ENCODE peak calls at places on chromosomes 7 and 10, in five cellular contexts. T is adrenal gland, D is IMR-90, U is heart left ventricle, Q is esophagus muscularis mucosa. L is an unnamed sample.
A peak's percentile ranks its signal among the peaks of the same experiment; 100 is the strongest.

GRCh38 chr7:32264667-32265284 is 194.6 kb upstream of the PDE1C start:
- DNase-seq in T (no peak), D (no peak), U (no peak), Q (no peak), L (no peak)

GRCh38 chr7:99210265-99210970 is 2.5 kb upstream of the KPNA7 start:
- DNase-seq in T (no peak), D (no peak), U (no peak), Q (no peak), L (no peak)

GRCh38 chr10:6409982-6410694 is 169.9 kb downstream of the PRKCQ start:
- DNase-seq in T (peak; percentile 55), D (peak; percentile 76), U (no peak), Q (no peak), L (no peak)

GRCh38 chr7:39951156-39951942 is 1.3 kb downstream of the CDK13 start:
- DNase-seq in T (peak; percentile 74), D (peak; percentile 52), U (peak; percentile 77), Q (peak; percentile 92), L (peak; percentile 11)

GRCh38 chr7:43764039-43764789 is 5.7 kb downstream of the BLVRA start:
- DNase-seq in T (peak; percentile 50), D (no peak), U (no peak), Q (peak; percentile 91), L (peak; percentile 41)

GRCh38 chr7:4945949-4946348 is 13.0 kb downstream of the MMD2 start:
- DNase-seq in T (no peak), D (no peak), U (peak; percentile 11), Q (no peak), L (no peak)

GRCh38 chr10:60140681-60141632 is 234.6 kb upstream of the CCDC6 start:
- DNase-seq in T (peak; percentile 30), D (peak; percentile 13), U (no peak), Q (no peak), L (no peak)

GRCh38 chr7:45021604-45022296 is 21.7 kb downstream of the CCM2 start:
- DNase-seq in T (no peak), D (peak; percentile 72), U (no peak), Q (no peak), L (no peak)

GRCh38 chr10:92593553-92594046 is 670 bp downstream of the KIF11 start:
- DNase-seq in T (no peak), D (no peak), U (no peak), Q (no peak), L (no peak)

GRCh38 chr10:3122486-3123205 is 49.9 kb downstream of the PITRM1 start:
- DNase-seq in T (peak; percentile 62), D (no peak), U (no peak), Q (no peak), L (no peak)

GRCh38 chr7:134548877-134549276 is at the start of gene AKR1B15:
- DNase-seq in T (no peak), D (peak; percentile 55), U (no peak), Q (no peak), L (peak; percentile 47)

GRCh38 chr10:108684431-108684830 is 1238.9 kb downstream of the XPNPEP1 start:
- DNase-seq in T (no peak), D (no peak), U (no peak), Q (no peak), L (no peak)

GRCh38 chr10:42975558-42976352 is 101.1 kb upstream of the RET start:
- DNase-seq in T (no peak), D (no peak), U (peak; percentile 37), Q (no peak), L (peak; percentile 5)

GRCh38 chr7:147432068-147432467 is 1158.5 kb upstream of the C7orf33 start:
- DNase-seq in T (no peak), D (peak; percentile 48), U (no peak), Q (no peak), L (no peak)

GRCh38 chr7:261341-262250 is 28.4 kb upstream of the FOXL3 start:
- DNase-seq in T (no peak), D (no peak), U (peak; percentile 62), Q (no peak), L (no peak)

GRCh38 chr7:39465055-39465929 is 100.9 kb upstream of the YAE1 start:
- DNase-seq in T (peak; percentile 60), D (peak; percentile 63), U (no peak), Q (peak; percentile 47), L (peak; percentile 16)

GRCh38 chr7:79319369-79319768 is 134.1 kb downstream of the MAGI2 start:
- DNase-seq in T (no peak), D (peak; percentile 40), U (no peak), Q (no peak), L (no peak)

GRCh38 chr7:126723966-126724544 is 528.7 kb downstream of the GRM8 start:
- DNase-seq in T (no peak), D (no peak), U (no peak), Q (no peak), L (no peak)

GRCh38 chr10:7752251-7752650 is 35.5 kb downstream of the KIN start:
- DNase-seq in T (no peak), D (no peak), U (no peak), Q (no peak), L (no peak)

GRCh38 chr7:121442845-121443244 is 46.7 kb upstream of the FAM3C start:
- DNase-seq in T (no peak), D (no peak), U (no peak), Q (no peak), L (no peak)

GRCh38 chr7:115831371-115831770 is 199.2 kb downstream of the TFEC start:
- DNase-seq in T (no peak), D (no peak), U (no peak), Q (no peak), L (no peak)

GRCh38 chr10:97575101-97575668 is 2.6 kb downstream of the ANKRD2 start:
- DNase-seq in T (no peak), D (no peak), U (no peak), Q (no peak), L (no peak)

GRCh38 chr7:55224810-55225209 is 140.3 kb upstream of the LANCL2 start:
- DNase-seq in T (no peak), D (no peak), U (no peak), Q (no peak), L (no peak)

GRCh38 chr7:121428857-121429489 is 32.9 kb upstream of the FAM3C start:
- DNase-seq in T (no peak), D (peak; percentile 10), U (no peak), Q (no peak), L (no peak)

GRCh38 chr10:43235070-43235900 is 31.6 kb downstream of the RASGEF1A start:
- DNase-seq in T (peak; percentile 2), D (no peak), U (peak; percentile 33), Q (no peak), L (no peak)

GRCh38 chr7:33979807-33980355 is 74.5 kb downstream of the BMPER start:
- DNase-seq in T (no peak), D (peak; percentile 99), U (no peak), Q (no peak), L (no peak)

DNA sequence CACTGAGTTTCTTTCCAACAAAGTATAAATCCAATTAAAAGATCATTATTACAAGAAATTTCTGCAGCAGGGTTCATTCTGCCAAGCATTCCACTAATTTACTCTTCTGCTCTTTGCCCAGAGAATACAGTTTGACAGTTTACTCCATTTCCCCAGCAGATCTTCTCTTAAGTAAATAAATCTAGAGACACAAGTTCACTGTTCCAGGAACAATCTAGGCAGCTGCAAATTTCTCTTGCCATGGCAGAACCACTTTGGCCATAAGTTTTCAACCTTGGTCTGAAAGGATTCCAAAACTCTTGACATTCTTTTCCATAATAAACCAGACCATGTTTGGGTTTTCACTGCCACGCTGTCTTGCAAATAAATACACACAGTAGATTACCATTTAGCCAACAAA is 11.5 kb downstream of the RGS10 start:
- DNase-seq in T (no peak), D (peak; percentile 67), U (no peak), Q (no peak), L (no peak)
- H3K4me1 ChIP-seq in T (no peaks in the 10 kb centered on the region), D (peaks cover 31% of the 10 kb centered on the region), U (no peaks in the 10 kb centered on the region), Q (no peaks in the 10 kb centered on the region), L (peaks cover 6% of the 10 kb centered on the region)

GRCh38 chr7:87216701-87217508 is 2.6 kb downstream of the TMEM243 start:
- DNase-seq in T (no peak), D (no peak), U (no peak), Q (no peak), L (no peak)
- TF ChIP-seq POLR2A in T (no peak), D (no peak), U (no peak), Q (no peak), L (no peak)

GRCh38 chr10:74176380-74177139 is 25.5 kb downstream of the ADK start:
- DNase-seq in T (peak; percentile 99), D (peak; percentile 92), U (peak; percentile 96), Q (peak; percentile 98), L (peak; percentile 92)
- H3K4me3 ChIP-seq in T (peak overlapping the region; percentile 80), D (peak overlapping the region; percentile 82), U (peak overlapping the region; percentile 70), Q (peak overlapping the region; percentile 70), L (peak overlapping the region; percentile 79)

GRCh38 chr10:15202639-15203038 is 34.1 kb upstream of the NMT2 start:
- DNase-seq in T (no peak), D (no peak), U (no peak), Q (no peak), L (no peak)

GRCh38 chr10:15197276-15197675 is 28.8 kb upstream of the NMT2 start:
- DNase-seq in T (no peak), D (peak; percentile 67), U (no peak), Q (no peak), L (no peak)

GRCh38 chr10:15201589-15202300 is 33.3 kb upstream of the NMT2 start:
- DNase-seq in T (no peak), D (peak; percentile 50), U (no peak), Q (no peak), L (no peak)

GRCh38 chr10:15197911-15198310 is 29.4 kb upstream of the NMT2 start:
- DNase-seq in T (no peak), D (no peak), U (no peak), Q (no peak), L (no peak)

DNA sequence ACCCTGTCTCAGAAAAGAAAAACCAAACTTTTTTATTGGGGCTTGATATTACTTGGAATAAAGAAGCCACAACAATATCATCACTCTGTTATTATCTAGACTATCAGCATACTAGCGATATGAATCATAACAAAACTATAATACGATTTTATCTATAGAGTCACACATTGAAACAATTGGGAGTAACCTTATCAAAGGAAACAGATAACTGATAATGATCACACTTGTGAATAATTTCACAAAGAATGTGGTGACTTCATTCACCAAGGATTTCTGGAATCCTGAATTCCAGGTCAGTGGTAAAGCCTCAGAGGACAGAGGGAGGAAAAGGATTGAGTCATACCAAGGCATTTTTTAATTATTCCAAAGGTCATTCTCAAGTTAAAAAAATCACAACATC is 32.1 kb upstream of the NMT2 start:
- DNase-seq in T (no peak), D (peak; percentile 80), U (no peak), Q (no peak), L (no peak)
- H3K4me1 ChIP-seq in T (no peaks in the 10 kb centered on the region), D (peaks cover 26% of the 10 kb centered on the region), U (peaks cover 9% of the 10 kb centered on the region), Q (peaks cover 17% of the 10 kb centered on the region), L (no peaks in the 10 kb centered on the region)

DNA sequence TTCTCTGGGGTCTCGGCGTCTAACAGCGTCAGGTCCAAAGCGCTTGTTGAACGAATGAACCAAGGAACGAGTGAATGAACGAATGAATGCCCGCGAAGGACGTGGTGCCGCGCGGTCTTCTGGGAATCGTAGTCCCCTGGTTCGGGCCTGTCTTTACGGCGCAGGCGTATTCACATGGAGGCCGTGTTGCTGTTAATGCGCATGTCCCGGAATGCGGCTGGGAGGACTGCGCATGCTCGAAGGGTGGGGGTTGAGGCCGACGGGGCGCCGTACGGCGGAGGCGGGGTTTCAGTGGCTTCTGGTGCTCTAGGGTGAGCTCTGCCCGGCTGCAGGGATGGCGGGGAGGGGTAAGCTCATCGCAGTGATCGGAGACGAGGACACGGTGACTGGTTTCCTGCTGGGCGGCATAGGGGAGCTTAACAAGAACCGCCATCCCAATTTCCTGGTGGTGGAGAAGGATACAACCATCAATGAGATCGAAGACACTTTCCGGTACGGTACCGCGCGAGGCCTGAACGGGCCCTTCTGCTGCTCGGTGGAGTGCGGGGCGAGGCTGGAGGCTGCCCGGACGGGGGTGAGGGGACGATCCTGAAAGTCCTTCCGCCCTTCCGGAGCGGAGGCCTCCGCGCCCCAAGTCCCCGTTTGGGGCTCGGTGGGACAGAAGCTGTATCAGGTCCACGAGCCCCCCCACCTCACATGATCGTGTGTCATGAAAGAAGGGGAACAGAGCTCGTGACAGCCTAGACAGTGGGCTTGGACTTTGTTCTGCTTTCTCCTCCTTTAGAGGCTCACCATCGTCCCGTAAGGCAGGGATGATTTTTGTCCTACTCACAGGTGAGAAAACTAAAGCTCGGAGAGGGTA is at the start of gene ATP6V1F:
- DNase-seq in T (peak; percentile 98), D (peak; percentile 96), U (peak; percentile 100), Q (peak; percentile 99), L (peak; percentile 95)
- TF ChIP-seq POLR2A in T (no peak), D (peak; percentile 66), U (no peak), Q (peak; percentile 75), L (peak; percentile 51)

L was measured in tibial nerve.